ENCODE peak calls at places on chromosomes 2 and 18, in ten cellular contexts. P is CD4-positive, alpha-beta memory T cell; A is IMR-90; F is stimulated activated CD4-positive, alpha-beta T cell treated with anti-CD3 and anti-CD28 coated beads, Interleukin-2, amount 100 ng/mL, for 24 hours; D is CD4-positive, CD25-positive, alpha-beta regulatory T cell; U is C1 segment of cervical spinal cord; L is fibroblast of pulmonary artery; W is Calu3; O is esophagus squamous epithelium; G is H9. V is an unnamed sample.

GRCh38 chr2:121293450-121294325 is 8.7 kb upstream of the TFCP2L1 start:
- DNase-seq in P (no peak), A (no peak), F (no peak), D (no peak), U (no peak), L (no peak), W (peak; percentile 69), O (no peak), G (no peak), V (no peak)

GRCh38 chr2:168166902-168167510 is 80.4 kb downstream of the STK39 start:
- DNase-seq in P (no peak), A (peak; percentile 78), F (no peak), D (no peak), U (no peak), L (peak; percentile 22), W (peak; percentile 21), O (no peak), G (no peak), V (no peak)

GRCh38 chr2:152100961-152101360 is 2.1 kb upstream of the CACNB4 start:
- DNase-seq in P (no peak), A (no peak), F (no peak), D (no peak), U (no peak), L (no peak), W (no peak), O (no peak), G (no peak), V (no peak)

GRCh38 chr2:46936566-46936965 is 21.0 kb upstream of the MCFD2 start:
- DNase-seq in P (no peak), A (peak; percentile 62), F (no peak), D (no peak), U (no peak), L (no peak), W (no peak), O (no peak), G (no peak), V (no peak)

GRCh38 chr2:162164802-162165201 is 12.8 kb upstream of the GCG start:
- DNase-seq in P (no peak), A (peak; percentile 33), F (no peak), D (no peak), U (no peak), L (peak; percentile 5), W (no peak), O (no peak), G (no peak), V (no peak)

GRCh38 chr2:127634066-127634617 is 11.8 kb upstream of the GPR17 start:
- DNase-seq in P (no peak), A (no peak), F (no peak), D (no peak), U (no peak), L (no peak), W (no peak), O (no peak), G (no peak), V (peak; percentile 83)

GRCh38 chr2:174465327-174465726 is 21.5 kb downstream of the GPR155 start:
- DNase-seq in P (no peak), A (no peak), F (no peak), D (no peak), U (no peak), L (peak; percentile 20), W (no peak), O (no peak), G (peak; percentile 67), V (no peak)

GRCh38 chr2:76749858-76750257 is 772.3 kb downstream of the LRRTM4 start:
- DNase-seq in P (no peak), A (no peak), F (no peak), D (no peak), U (no peak), L (no peak), W (no peak), O (no peak), G (no peak), V (no peak)

GRCh38 chr2:222708274-222708710 is 36.8 kb downstream of the MOGAT1 start:
- DNase-seq in P (peak; percentile 58), A (peak; percentile 74), F (peak; percentile 86), D (peak; percentile 64), U (peak; percentile 47), L (peak; percentile 80), W (peak; percentile 80), O (no peak), G (peak; percentile 68), V (peak; percentile 94)

GRCh38 chr2:160842286-160842685 is 317.9 kb upstream of the TANK start:
- DNase-seq in P (no peak), A (no peak), F (no peak), D (no peak), U (no peak), L (no peak), W (no peak), O (no peak), G (peak; percentile 42), V (no peak)

GRCh38 chr18:9613550-9614400 is 584 bp downstream of the PPP4R1 start:
- DNase-seq in P (peak; percentile 22), A (peak; percentile 27), F (peak; percentile 57), D (peak; percentile 26), U (peak; percentile 53), L (peak; percentile 47), W (peak; percentile 69), O (no peak), G (peak; percentile 64), V (peak; percentile 93)

GRCh38 chr18:58091099-58091611 is 47.1 kb downstream of the NEDD4L start:
- DNase-seq in P (no peak), A (no peak), F (no peak), D (no peak), U (no peak), L (no peak), W (peak; percentile 71), O (no peak), G (no peak), V (no peak)

V was measured in spleen.